ENCODE peak calls at places on chromosomes 7 and 10, in six cellular contexts. Q is amniotic stem cell; Z is neural crest cell; I is activated CD8-positive, alpha-beta memory T cell treated with anti-CD3 and anti-CD28 coated beads for 4 hours; P is NCI-H1092 treated with DMSO at 0.1 percent for 48 hours; N is SIG-M5. X is an unnamed sample.

GRCh38 chr10:10677479-10677878 is 340.2 kb upstream of the CELF2 start:
- DNase-seq in N (no peak), Z (peak; percentile 56), I (no peak), Q (no peak), P (peak; percentile 0), X (peak; percentile 72)

GRCh38 chr7:151249034-151249731 is 689 bp upstream of the SMARCD3 start:
- DNase-seq in Z (peak; percentile 29), I (no peak), N (peak; percentile 1), Q (peak; percentile 27), P (peak; percentile 12), X (no peak)

GRCh38 chr10:70367195-70367796 is 15.1 kb downstream of the LRRC20 start:
- DNase-seq in Z (no peak), Q (no peak), N (no peak), P (no peak), I (no peak), X (no peak)

GRCh38 chr7:117169907-117170306 is 153.0 kb downstream of the WNT2 start:
- DNase-seq in P (peak; percentile 27), Q (no peak), Z (no peak), I (no peak), N (no peak), X (no peak)

GRCh38 chr10:8306685-8307364 is 252.3 kb downstream of the GATA3 start:
- DNase-seq in N (no peak), Q (no peak), P (no peak), Z (no peak), I (no peak), X (no peak)

GRCh38 chr10:119817991-119818888 is 54.4 kb downstream of the MCMBP start:
- DNase-seq in N (no peak), Z (peak; percentile 77), P (no peak), Q (no peak), I (no peak), X (peak; percentile 94)

GRCh38 chr7:110557136-110557535 is 533.8 kb upstream of the LRRN3 start:
- DNase-seq in P (no peak), Z (no peak), I (no peak), N (no peak), Q (no peak), X (no peak)

GRCh38 chr10:132643709-132644543 is 106.3 kb downstream of the INPP5A start:
- DNase-seq in N (no peak), Q (no peak), I (no peak), P (no peak), Z (no peak), X (no peak)

GRCh38 chr10:77082601-77083252 is 554.9 kb downstream of the KCNMA1 start:
- DNase-seq in Q (no peak), I (no peak), P (no peak), Z (no peak), N (no peak), X (peak; percentile 31)

GRCh38 chr10:28382520-28383269 is 79.8 kb upstream of the MPP7 start:
- DNase-seq in P (no peak), Q (peak; percentile 15), Z (no peak), I (no peak), N (no peak), X (no peak)

GRCh38 chr7:157004050-157004838 is 6.2 kb downstream of the MNX1 start:
- DNase-seq in P (no peak), Z (no peak), I (no peak), Q (no peak), N (no peak), X (peak; percentile 44)

GRCh38 chr7:115838829-115839228 is 191.7 kb downstream of the TFEC start:
- DNase-seq in Q (no peak), P (no peak), Z (no peak), N (no peak), I (no peak), X (no peak)

X was measured in endothelial cell.